ENCODE peak calls at places on chromosome 11, in six cellular contexts. R is endodermal cell, W is ACHN, C is COR-L47, K is RCC 7860, G is breast epithelium. P is an unnamed sample.

GRCh38 chr11:65391007-65391406 is 4.6 kb downstream of the FRMD8 start:
- DNase-seq in W (no peak), C (no peak), R (peak; percentile 81), K (no peak), G (no peak), P (peak; percentile 74)

GRCh38 chr11:46315033-46315738 is 32.1 kb upstream of the DGKZ start:
- DNase-seq in R (peak; percentile 97), C (peak; percentile 49), K (peak; percentile 41), W (peak; percentile 78), G (no peak), P (peak; percentile 63)

GRCh38 chr11:123302751-123303195 is 107.7 kb upstream of the CLMP start:
- DNase-seq in W (peak; percentile 35), K (no peak), G (no peak), R (peak; percentile 53), C (no peak), P (no peak)

GRCh38 chr11:95419915-95420314 is 188.9 kb upstream of the SESN3 start:
- DNase-seq in K (no peak), R (no peak), G (no peak), W (no peak), C (no peak), P (no peak)

GRCh38 chr11:60767388-60767811 is 10.7 kb downstream of the MS4A15 start:
- DNase-seq in W (no peak), C (no peak), G (no peak), R (peak; percentile 86), K (no peak), P (no peak)

GRCh38 chr11:126310229-126310991 is 6.5 kb downstream of the DCPS start:
- DNase-seq in C (peak; percentile 29), K (peak; percentile 39), W (peak; percentile 63), G (peak; percentile 50), R (peak; percentile 92), P (peak; percentile 71)

GRCh38 chr11:72189448-72190250 is 2.3 kb upstream of the FOLR1 start:
- DNase-seq in C (peak; percentile 73), R (peak; percentile 89), G (peak; percentile 47), W (peak; percentile 30), K (peak; percentile 62), P (no peak)

GRCh38 chr11:64631675-64632074 is 40.7 kb downstream of the SLC22A12 start:
- DNase-seq in K (no peak), G (no peak), W (no peak), R (no peak), C (no peak), P (no peak)

GRCh38 chr11:73931039-73931645 is 19.7 kb upstream of the DNAJB13 start:
- DNase-seq in R (peak; percentile 76), C (peak; percentile 53), G (no peak), W (peak; percentile 76), K (peak; percentile 66), P (peak; percentile 47)

GRCh38 chr11:67996051-67996450 is 7.8 kb downstream of the UNC93B1 start:
- DNase-seq in K (no peak), R (peak; percentile 37), C (no peak), G (no peak), W (no peak), P (no peak)

GRCh38 chr11:60251485-60252207 is 8.7 kb upstream of the MS4A4E start:
- DNase-seq in R (peak; percentile 62), C (peak; percentile 0), K (no peak), W (no peak), G (no peak), P (peak; percentile 41)

GRCh38 chr11:46977940-46978595 is 41.5 kb downstream of the CSTPP1 start:
- DNase-seq in C (no peak), G (no peak), W (no peak), R (no peak), K (no peak), P (no peak)

GRCh38 chr11:84720706-84721402 is 906.3 kb downstream of the DLG2 start:
- DNase-seq in R (peak; percentile 85), W (no peak), G (no peak), K (no peak), C (peak; percentile 19), P (no peak)

GRCh38 chr11:17354070-17354924 is 2.7 kb downstream of the NCR3LG1 start:
- DNase-seq in G (peak; percentile 38), K (peak; percentile 44), R (peak; percentile 88), C (peak; percentile 53), W (peak; percentile 73), P (peak; percentile 53)

GRCh38 chr11:128522943-128523518 is 64.3 kb downstream of the ETS1 start:
- DNase-seq in R (no peak), W (no peak), C (no peak), G (no peak), K (no peak), P (no peak)

GRCh38 chr11:26823963-26824362 is 102.1 kb upstream of the SLC5A12 start:
- DNase-seq in C (no peak), G (no peak), R (no peak), K (no peak), W (no peak), P (no peak)

GRCh38 chr11:64743591-64744543 is at the start of gene RASGRP2:
- DNase-seq in C (no peak), G (peak; percentile 53), R (peak; percentile 95), K (no peak), W (peak; percentile 57), P (no peak)